ENCODE peak calls at places on chromosome 20, in six cellular contexts. One of them, this sample, is unnamed.

GRCh38 chr20:38883081-38883980 is 42.9 kb upstream of the FAM83D start:
- DNase-seq in cardiac fibroblast: peak
- DNase-seq in fibroblast of lung: no peak
- DNase-seq in thoracic aorta: no peak
- DNase-seq in GM06990: no peak
- DNase-seq in astrocyte of the spinal cord: no peak
- DNase-seq in this sample: no peak

GRCh38 chr20:49821850-49822249 is 9.2 kb downstream of the SLC9A8 start:
- DNase-seq in cardiac fibroblast: peak
- DNase-seq in fibroblast of lung: peak
- DNase-seq in thoracic aorta: peak
- DNase-seq in GM06990: no peak
- DNase-seq in astrocyte of the spinal cord: peak
- DNase-seq in this sample: no peak

GRCh38 chr20:9215539-9215938 is 146.7 kb downstream of the PLCB4 start:
- DNase-seq in cardiac fibroblast: no peak
- DNase-seq in fibroblast of lung: peak
- DNase-seq in thoracic aorta: no peak
- DNase-seq in GM06990: no peak
- DNase-seq in astrocyte of the spinal cord: no peak
- DNase-seq in this sample: no peak

GRCh38 chr20:39778847-39779641 is 816.9 kb downstream of the DHX35 start:
- DNase-seq in cardiac fibroblast: no peak
- DNase-seq in fibroblast of lung: peak
- DNase-seq in thoracic aorta: no peak
- DNase-seq in GM06990: no peak
- DNase-seq in astrocyte of the spinal cord: peak
- DNase-seq in this sample: no peak

GRCh38 chr20:25344634-25345033 is 46.0 kb downstream of the ABHD12 start:
- DNase-seq in cardiac fibroblast: no peak
- DNase-seq in fibroblast of lung: no peak
- DNase-seq in thoracic aorta: no peak
- DNase-seq in GM06990: no peak
- DNase-seq in astrocyte of the spinal cord: no peak
- DNase-seq in this sample: no peak

GRCh38 chr20:53623454-53624206 is 30.0 kb upstream of the ZNF217 start:
- DNase-seq in cardiac fibroblast: peak
- DNase-seq in fibroblast of lung: peak
- DNase-seq in thoracic aorta: no peak
- DNase-seq in GM06990: peak
- DNase-seq in astrocyte of the spinal cord: peak
- DNase-seq in this sample: peak

GRCh38 chr20:59309218-59309617 is 8.8 kb downstream of the EDN3 start:
- DNase-seq in cardiac fibroblast: no peak
- DNase-seq in fibroblast of lung: no peak
- DNase-seq in thoracic aorta: no peak
- DNase-seq in GM06990: no peak
- DNase-seq in astrocyte of the spinal cord: no peak
- DNase-seq in this sample: no peak

GRCh38 chr20:58293453-58293852 is 16.1 kb upstream of the RAB22A start:
- DNase-seq in cardiac fibroblast: no peak
- DNase-seq in fibroblast of lung: no peak
- DNase-seq in thoracic aorta: no peak
- DNase-seq in GM06990: no peak
- DNase-seq in astrocyte of the spinal cord: no peak
- DNase-seq in this sample: no peak

GRCh38 chr20:14820771-14821170 is 483.4 kb upstream of the FLRT3 start:
- DNase-seq in cardiac fibroblast: no peak
- DNase-seq in fibroblast of lung: no peak
- DNase-seq in thoracic aorta: no peak
- DNase-seq in GM06990: no peak
- DNase-seq in astrocyte of the spinal cord: no peak
- DNase-seq in this sample: no peak

GRCh38 chr20:3082955-3083952 is 1.3 kb downstream of the AVP start:
- DNase-seq in cardiac fibroblast: no peak
- DNase-seq in fibroblast of lung: no peak
- DNase-seq in thoracic aorta: no peak
- DNase-seq in GM06990: no peak
- DNase-seq in astrocyte of the spinal cord: no peak
- DNase-seq in this sample: no peak

GRCh38 chr20:25532015-25532751 is 53.1 kb downstream of the NINL start:
- DNase-seq in cardiac fibroblast: no peak
- DNase-seq in fibroblast of lung: no peak
- DNase-seq in thoracic aorta: no peak
- DNase-seq in GM06990: no peak
- DNase-seq in astrocyte of the spinal cord: no peak
- DNase-seq in this sample: no peak

GRCh38 chr20:62772994-62773858 is 23.0 kb upstream of the MRGBP start:
- DNase-seq in cardiac fibroblast: peak
- DNase-seq in fibroblast of lung: peak
- DNase-seq in thoracic aorta: no peak
- DNase-seq in GM06990: no peak
- DNase-seq in astrocyte of the spinal cord: peak
- DNase-seq in this sample: no peak

GRCh38 chr20:47568019-47568418 is 66.3 kb downstream of the NCOA3 start:
- DNase-seq in cardiac fibroblast: peak
- DNase-seq in fibroblast of lung: peak
- DNase-seq in thoracic aorta: no peak
- DNase-seq in GM06990: no peak
- DNase-seq in astrocyte of the spinal cord: peak
- DNase-seq in this sample: no peak

GRCh38 chr20:3464166-3464565 is 6.7 kb upstream of the ATRN start:
- DNase-seq in cardiac fibroblast: no peak
- DNase-seq in fibroblast of lung: no peak
- DNase-seq in thoracic aorta: no peak
- DNase-seq in GM06990: no peak
- DNase-seq in astrocyte of the spinal cord: no peak
- DNase-seq in this sample: no peak

GRCh38 chr20:48826883-48827771 is 672 bp downstream of the PREX1 start:
- DNase-seq in cardiac fibroblast: no peak
- DNase-seq in fibroblast of lung: peak
- DNase-seq in thoracic aorta: no peak
- DNase-seq in GM06990: peak
- DNase-seq in astrocyte of the spinal cord: peak
- DNase-seq in this sample: no peak

GRCh38 chr20:10793741-10794140 is 119.9 kb upstream of the JAG1 start:
- DNase-seq in cardiac fibroblast: no peak
- DNase-seq in fibroblast of lung: no peak
- DNase-seq in thoracic aorta: no peak
- DNase-seq in GM06990: no peak
- DNase-seq in astrocyte of the spinal cord: no peak
- DNase-seq in this sample: no peak

GRCh38 chr20:57413990-57414389 is 22.8 kb downstream of the RBM38 start:
- DNase-seq in cardiac fibroblast: no peak
- DNase-seq in fibroblast of lung: no peak
- DNase-seq in thoracic aorta: no peak
- DNase-seq in GM06990: no peak
- DNase-seq in astrocyte of the spinal cord: no peak
- DNase-seq in this sample: no peak

GRCh38 chr20:20368414-20369352 is 779 bp downstream of the INSM1 start:
- DNase-seq in cardiac fibroblast: no peak
- DNase-seq in fibroblast of lung: no peak
- DNase-seq in thoracic aorta: no peak
- DNase-seq in GM06990: peak
- DNase-seq in astrocyte of the spinal cord: no peak
- DNase-seq in this sample: no peak

GRCh38 chr20:49668181-49668877 is 45.3 kb downstream of the B4GALT5 start:
- DNase-seq in cardiac fibroblast: no peak
- DNase-seq in fibroblast of lung: no peak
- DNase-seq in thoracic aorta: no peak
- DNase-seq in GM06990: peak
- DNase-seq in astrocyte of the spinal cord: no peak
- DNase-seq in this sample: peak

DNA sequence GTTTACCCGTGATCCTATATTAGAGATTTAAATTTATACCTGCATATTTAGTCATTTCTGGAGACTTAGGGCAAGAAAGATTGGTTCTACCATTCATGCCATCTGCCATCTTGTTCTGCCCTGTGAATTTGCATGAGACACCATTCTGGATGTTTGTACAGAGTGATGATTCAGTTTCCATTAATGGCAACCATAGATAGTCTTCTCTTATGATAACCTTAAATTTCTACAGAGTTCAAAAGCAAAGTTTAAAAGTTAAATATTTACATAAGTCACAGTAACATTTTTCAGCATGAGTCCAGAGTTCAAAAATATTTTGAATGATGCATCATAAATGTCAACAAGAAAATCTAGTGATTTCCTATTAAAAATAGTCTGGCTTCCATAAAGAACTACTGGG is 23.2 kb downstream of the PLCB1 start:
- DNase-seq in cardiac fibroblast: no peak
- DNase-seq in fibroblast of lung: no peak
- DNase-seq in thoracic aorta: no peak
- DNase-seq in GM06990: no peak
- DNase-seq in astrocyte of the spinal cord: peak
- DNase-seq in this sample: no peak
- TF ChIP-seq CTCF in cardiac fibroblast: no peak
- TF ChIP-seq CTCF in fibroblast of lung: no peak
- TF ChIP-seq CTCF in thoracic aorta: no peak
- TF ChIP-seq CTCF in GM06990: no peak
- TF ChIP-seq CTCF in astrocyte of the spinal cord: no peak
- TF ChIP-seq CTCF in this sample: no peak

GRCh38 chr20:5807431-5807830 is 57.2 kb downstream of the SHLD1 start:
- DNase-seq in cardiac fibroblast: no peak
- DNase-seq in fibroblast of lung: no peak
- DNase-seq in thoracic aorta: no peak
- DNase-seq in GM06990: no peak
- DNase-seq in astrocyte of the spinal cord: no peak
- DNase-seq in this sample: no peak

GRCh38 chr20:5811746-5812145 is 61.5 kb downstream of the SHLD1 start:
- DNase-seq in cardiac fibroblast: no peak
- DNase-seq in fibroblast of lung: no peak
- DNase-seq in thoracic aorta: no peak
- DNase-seq in GM06990: no peak
- DNase-seq in astrocyte of the spinal cord: no peak
- DNase-seq in this sample: no peak

GRCh38 chr20:5809495-5809894 is 59.3 kb downstream of the SHLD1 start:
- DNase-seq in cardiac fibroblast: no peak
- DNase-seq in fibroblast of lung: no peak
- DNase-seq in thoracic aorta: no peak
- DNase-seq in GM06990: no peak
- DNase-seq in astrocyte of the spinal cord: no peak
- DNase-seq in this sample: no peak

GRCh38 chr20:5808901-5809300 is 58.7 kb downstream of the SHLD1 start:
- DNase-seq in cardiac fibroblast: no peak
- DNase-seq in fibroblast of lung: no peak
- DNase-seq in thoracic aorta: no peak
- DNase-seq in GM06990: no peak
- DNase-seq in astrocyte of the spinal cord: no peak
- DNase-seq in this sample: no peak

DNA sequence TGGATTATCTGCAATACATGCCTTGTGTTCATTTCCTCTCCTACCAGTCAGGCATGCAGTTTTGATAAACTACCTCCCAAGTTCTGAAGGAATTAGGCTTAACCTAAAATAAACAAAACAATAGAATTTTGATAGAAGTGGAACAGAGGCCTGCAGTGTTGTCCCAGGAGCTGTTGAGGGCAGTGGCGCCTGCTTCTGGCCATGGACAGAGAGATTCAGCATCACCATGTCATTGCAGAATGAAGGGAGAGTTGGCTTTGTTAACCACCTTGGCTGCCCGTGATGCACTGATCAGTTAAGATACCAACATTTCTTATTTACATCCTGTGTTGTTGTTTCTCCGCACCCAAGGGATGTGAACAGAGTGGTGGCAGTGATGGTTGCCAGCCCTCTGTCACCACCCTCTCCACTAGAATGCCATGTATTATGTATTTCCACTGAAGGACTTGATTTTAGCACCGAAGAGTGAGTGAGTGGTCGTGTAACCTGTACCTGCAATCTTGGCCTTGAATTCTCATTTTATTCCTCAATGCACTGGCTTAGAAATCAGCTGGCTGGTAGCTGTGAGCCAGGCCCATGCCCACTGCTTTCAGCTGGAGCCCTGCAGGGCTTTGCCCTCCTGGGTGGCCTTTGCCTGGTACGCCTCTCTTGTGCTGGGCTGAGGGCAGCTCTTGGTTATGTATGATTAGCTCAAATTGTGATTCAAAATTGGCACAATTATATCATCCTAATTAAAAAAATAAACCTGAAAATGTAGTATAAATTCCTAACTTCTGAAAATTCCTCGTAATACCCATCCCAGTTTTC is 56.5 kb downstream of the SHLD1 start:
- DNase-seq in cardiac fibroblast: no peak
- DNase-seq in fibroblast of lung: no peak
- DNase-seq in thoracic aorta: no peak
- DNase-seq in GM06990: no peak
- DNase-seq in astrocyte of the spinal cord: no peak
- DNase-seq in this sample: no peak
- TF ChIP-seq CTCF in cardiac fibroblast: peak
- TF ChIP-seq CTCF in fibroblast of lung: no peak
- TF ChIP-seq CTCF in thoracic aorta: no peak
- TF ChIP-seq CTCF in GM06990: no peak
- TF ChIP-seq CTCF in astrocyte of the spinal cord: peak
- TF ChIP-seq CTCF in this sample: no peak

DNA sequence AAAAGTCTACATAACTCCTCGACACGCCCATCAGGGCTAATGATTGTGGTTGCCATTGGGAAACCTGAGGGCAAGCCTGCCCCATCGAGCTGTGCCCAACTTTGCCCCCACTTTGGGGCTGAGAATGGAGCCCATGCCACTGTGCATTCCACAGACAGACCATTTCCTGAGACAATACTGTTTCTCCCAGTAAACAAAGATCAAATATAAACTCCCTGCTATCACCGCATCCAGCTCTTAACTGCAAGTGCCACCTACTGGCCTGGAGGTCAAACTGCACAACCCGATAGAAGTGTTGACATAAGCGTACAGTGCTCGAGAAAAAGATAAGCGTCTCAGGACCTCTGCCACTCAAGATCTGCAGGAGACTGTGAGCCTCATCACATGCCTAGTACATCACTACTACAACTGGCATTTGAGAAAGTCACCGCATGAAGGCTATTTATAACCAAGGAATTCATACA is 4.7 kb upstream of the DEFB126 start:
- DNase-seq in cardiac fibroblast: no peak
- DNase-seq in fibroblast of lung: no peak
- DNase-seq in thoracic aorta: no peak
- DNase-seq in GM06990: peak
- DNase-seq in astrocyte of the spinal cord: no peak
- DNase-seq in this sample: no peak
- TF ChIP-seq CTCF in cardiac fibroblast: peak
- TF ChIP-seq CTCF in fibroblast of lung: peak
- TF ChIP-seq CTCF in thoracic aorta: no peak
- TF ChIP-seq CTCF in GM06990: peak
- TF ChIP-seq CTCF in astrocyte of the spinal cord: no peak
- TF ChIP-seq CTCF in this sample: peak

DNA sequence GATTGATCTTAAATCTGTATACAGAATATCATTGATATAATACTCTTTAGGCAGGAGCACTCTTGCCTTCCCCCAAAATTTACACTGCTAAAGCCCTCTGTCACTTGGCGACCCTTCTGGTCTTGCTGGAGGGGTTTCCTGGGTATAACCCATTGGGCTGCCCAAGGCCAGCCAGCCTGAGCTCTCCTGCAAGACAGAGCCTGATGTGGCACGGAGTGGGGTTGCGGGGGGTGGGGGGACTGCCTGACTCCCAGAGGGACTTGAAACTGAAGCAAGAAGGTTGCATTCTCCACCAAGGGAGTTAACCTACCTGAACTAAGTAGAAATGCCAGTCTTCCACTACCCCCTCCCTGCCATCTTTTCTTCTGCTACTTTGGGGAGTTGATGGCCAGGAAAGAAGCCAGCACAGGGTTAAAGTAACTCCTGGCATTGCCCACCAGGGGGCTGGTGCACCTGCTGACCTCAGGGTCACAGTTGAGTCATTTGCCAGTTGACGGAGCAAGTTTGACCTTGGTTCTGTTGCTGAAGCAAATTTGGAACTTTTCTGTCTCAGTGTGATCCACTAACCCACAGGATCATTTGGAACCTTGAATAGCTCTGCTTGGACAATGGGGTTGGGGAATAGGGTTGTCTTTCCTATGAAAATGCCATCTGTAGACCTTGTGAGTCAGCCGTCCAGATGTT is 79.4 kb downstream of the ASXL1 start:
- DNase-seq in cardiac fibroblast: no peak
- DNase-seq in fibroblast of lung: no peak
- DNase-seq in thoracic aorta: no peak
- DNase-seq in GM06990: no peak
- DNase-seq in astrocyte of the spinal cord: no peak
- DNase-seq in this sample: no peak
- TF ChIP-seq CTCF in cardiac fibroblast: peak
- TF ChIP-seq CTCF in fibroblast of lung: no peak
- TF ChIP-seq CTCF in thoracic aorta: peak
- TF ChIP-seq CTCF in GM06990: peak
- TF ChIP-seq CTCF in astrocyte of the spinal cord: peak
- TF ChIP-seq CTCF in this sample: no peak